ENCODE peak calls at places on chromosomes 6 and 20, in five cellular contexts. One of them, this sample, is unnamed.
A peak's percentile ranks its signal among the peaks of the same experiment; 100 is the strongest.

GRCh38 chr20:2688041-2688591 is 4.5 kb upstream of the EBF4 start:
- DNase-seq in tibial artery: peak; percentile 64
- DNase-seq in GM12865: peak; percentile 53
- DNase-seq in breast epithelium: no peak
- DNase-seq in adrenal gland: peak; percentile 56
- DNase-seq in this sample: peak; percentile 61

GRCh38 chr20:39897058-39897457 is 792.0 kb downstream of the MAFB start:
- DNase-seq in tibial artery: no peak
- DNase-seq in GM12865: no peak
- DNase-seq in breast epithelium: no peak
- DNase-seq in adrenal gland: no peak
- DNase-seq in this sample: no peak

GRCh38 chr20:12896180-12896579 is 112.6 kb upstream of the SPTLC3 start:
- DNase-seq in tibial artery: no peak
- DNase-seq in GM12865: no peak
- DNase-seq in breast epithelium: no peak
- DNase-seq in adrenal gland: no peak
- DNase-seq in this sample: no peak

GRCh38 chr6:11185204-11185842 is 47.1 kb downstream of the NEDD9 start:
- DNase-seq in tibial artery: no peak
- DNase-seq in GM12865: no peak
- DNase-seq in breast epithelium: no peak
- DNase-seq in adrenal gland: no peak
- DNase-seq in this sample: no peak

GRCh38 chr6:56486681-56487080 is 156.0 kb downstream of the DST start:
- DNase-seq in tibial artery: no peak
- DNase-seq in GM12865: no peak
- DNase-seq in breast epithelium: no peak
- DNase-seq in adrenal gland: no peak
- DNase-seq in this sample: no peak

GRCh38 chr6:6942826-6943225 is 164.9 kb upstream of the RREB1 start:
- DNase-seq in tibial artery: peak; percentile 70
- DNase-seq in GM12865: peak; percentile 24
- DNase-seq in breast epithelium: peak; percentile 49
- DNase-seq in adrenal gland: no peak
- DNase-seq in this sample: no peak

GRCh38 chr6:158061709-158062461 is 80.2 kb downstream of the SYNJ2 start:
- DNase-seq in tibial artery: no peak
- DNase-seq in GM12865: no peak
- DNase-seq in breast epithelium: no peak
- DNase-seq in adrenal gland: no peak
- DNase-seq in this sample: no peak

GRCh38 chr20:19022791-19023448 is 189.5 kb upstream of the SLC24A3 start:
- DNase-seq in tibial artery: no peak
- DNase-seq in GM12865: no peak
- DNase-seq in breast epithelium: no peak
- DNase-seq in adrenal gland: no peak
- DNase-seq in this sample: no peak

GRCh38 chr20:45968801-45969711 is 2.9 kb downstream of the ZNF335 start:
- DNase-seq in tibial artery: peak; percentile 37
- DNase-seq in GM12865: no peak
- DNase-seq in breast epithelium: no peak
- DNase-seq in adrenal gland: peak; percentile 39
- DNase-seq in this sample: no peak

GRCh38 chr6:161985911-161986310 is 712.0 kb upstream of the AGPAT4 start:
- DNase-seq in tibial artery: no peak
- DNase-seq in GM12865: no peak
- DNase-seq in breast epithelium: no peak
- DNase-seq in adrenal gland: no peak
- DNase-seq in this sample: no peak

GRCh38 chr6:39313526-39314272 is 520 bp downstream of the KCNK17 start:
- DNase-seq in tibial artery: no peak
- DNase-seq in GM12865: no peak
- DNase-seq in breast epithelium: no peak
- DNase-seq in adrenal gland: no peak
- DNase-seq in this sample: no peak

GRCh38 chr6:119182404-119182803 is 103.9 kb upstream of the FAM184A start:
- DNase-seq in tibial artery: no peak
- DNase-seq in GM12865: no peak
- DNase-seq in breast epithelium: no peak
- DNase-seq in adrenal gland: no peak
- DNase-seq in this sample: no peak

GRCh38 chr6:20182926-20183521 is 29.2 kb downstream of the MBOAT1 start:
- DNase-seq in tibial artery: no peak
- DNase-seq in GM12865: no peak
- DNase-seq in breast epithelium: peak; percentile 79
- DNase-seq in adrenal gland: peak; percentile 76
- DNase-seq in this sample: no peak

GRCh38 chr20:25439328-25439727 is 31.9 kb downstream of the GINS1 start:
- DNase-seq in tibial artery: no peak
- DNase-seq in GM12865: peak; percentile 5
- DNase-seq in breast epithelium: no peak
- DNase-seq in adrenal gland: no peak
- DNase-seq in this sample: no peak

GRCh38 chr6:7114744-7115451 is 7.1 kb downstream of the RREB1 start:
- DNase-seq in tibial artery: no peak
- DNase-seq in GM12865: no peak
- DNase-seq in breast epithelium: no peak
- DNase-seq in adrenal gland: no peak
- DNase-seq in this sample: no peak

GRCh38 chr6:157060440-157060949 is 262.8 kb downstream of the TMEM242 start:
- DNase-seq in tibial artery: no peak
- DNase-seq in GM12865: no peak
- DNase-seq in breast epithelium: no peak
- DNase-seq in adrenal gland: no peak
- DNase-seq in this sample: no peak

GRCh38 chr6:42313038-42313437 is 95.4 kb upstream of the MRPS10 start:
- DNase-seq in tibial artery: no peak
- DNase-seq in GM12865: no peak
- DNase-seq in breast epithelium: no peak
- DNase-seq in adrenal gland: peak; percentile 39
- DNase-seq in this sample: no peak

GRCh38 chr20:39785252-39785917 is 823.2 kb downstream of the DHX35 start:
- DNase-seq in tibial artery: no peak
- DNase-seq in GM12865: no peak
- DNase-seq in breast epithelium: no peak
- DNase-seq in adrenal gland: no peak
- DNase-seq in this sample: no peak

GRCh38 chr6:167470836-167471547 is 146.1 kb downstream of the TTLL2 start:
- DNase-seq in tibial artery: no peak
- DNase-seq in GM12865: no peak
- DNase-seq in breast epithelium: no peak
- DNase-seq in adrenal gland: no peak
- DNase-seq in this sample: no peak

GRCh38 chr20:9672027-9672426 is 157.6 kb downstream of the LAMP5 start:
- DNase-seq in tibial artery: no peak
- DNase-seq in GM12865: no peak
- DNase-seq in breast epithelium: no peak
- DNase-seq in adrenal gland: no peak
- DNase-seq in this sample: no peak

GRCh38 chr20:49276895-49277785 is 717 bp downstream of the ZNFX1 start:
- DNase-seq in tibial artery: peak; percentile 77
- DNase-seq in GM12865: peak; percentile 67
- DNase-seq in breast epithelium: peak; percentile 30
- DNase-seq in adrenal gland: peak; percentile 59
- DNase-seq in this sample: no peak

GRCh38 chr20:2133318-2134183 is 31.9 kb downstream of the STK35 start:
- DNase-seq in tibial artery: no peak
- DNase-seq in GM12865: no peak
- DNase-seq in breast epithelium: no peak
- DNase-seq in adrenal gland: peak; percentile 67
- DNase-seq in this sample: no peak

GRCh38 chr6:14452567-14453527 is 335.3 kb downstream of the CD83 start:
- DNase-seq in tibial artery: no peak
- DNase-seq in GM12865: no peak
- DNase-seq in breast epithelium: no peak
- DNase-seq in adrenal gland: no peak
- DNase-seq in this sample: no peak

GRCh38 chr20:18288748-18289705 is 700 bp downstream of the ZNF133 start:
- DNase-seq in tibial artery: no peak
- DNase-seq in GM12865: peak; percentile 30
- DNase-seq in breast epithelium: peak; percentile 22
- DNase-seq in adrenal gland: peak; percentile 33
- DNase-seq in this sample: no peak

GRCh38 chr6:105215506-105215905 is 35.7 kb upstream of the POPDC3 start:
- DNase-seq in tibial artery: no peak
- DNase-seq in GM12865: no peak
- DNase-seq in breast epithelium: no peak
- DNase-seq in adrenal gland: no peak
- DNase-seq in this sample: no peak

GRCh38 chr6:17877196-17877889 is 110.1 kb downstream of the KIF13A start:
- DNase-seq in tibial artery: no peak
- DNase-seq in GM12865: no peak
- DNase-seq in breast epithelium: no peak
- DNase-seq in adrenal gland: no peak
- DNase-seq in this sample: no peak

GRCh38 chr6:112222111-112222726 is 32.1 kb downstream of the LAMA4 start:
- DNase-seq in tibial artery: no peak
- DNase-seq in GM12865: no peak
- DNase-seq in breast epithelium: no peak
- DNase-seq in adrenal gland: no peak
- DNase-seq in this sample: no peak

GRCh38 chr20:42531675-42531985 is 658.1 kb downstream of the PTPRT start:
- DNase-seq in tibial artery: no peak
- DNase-seq in GM12865: peak; percentile 1
- DNase-seq in breast epithelium: no peak
- DNase-seq in adrenal gland: no peak
- DNase-seq in this sample: no peak

GRCh38 chr6:19759117-19759880 is 77.9 kb upstream of the ID4 start:
- DNase-seq in tibial artery: no peak
- DNase-seq in GM12865: no peak
- DNase-seq in breast epithelium: no peak
- DNase-seq in adrenal gland: no peak
- DNase-seq in this sample: no peak

GRCh38 chr6:106103728-106104109 is 17.6 kb downstream of the PRDM1 start:
- DNase-seq in tibial artery: no peak
- DNase-seq in GM12865: peak; percentile 82
- DNase-seq in breast epithelium: peak; percentile 68
- DNase-seq in adrenal gland: no peak
- DNase-seq in this sample: no peak

GRCh38 chr20:40232288-40232687 is 456.7 kb downstream of the MAFB start:
- DNase-seq in tibial artery: no peak
- DNase-seq in GM12865: no peak
- DNase-seq in breast epithelium: no peak
- DNase-seq in adrenal gland: no peak
- DNase-seq in this sample: no peak

GRCh38 chr6:134065706-134066105 is 13.3 kb upstream of the SLC2A12 start:
- DNase-seq in tibial artery: no peak
- DNase-seq in GM12865: peak; percentile 41
- DNase-seq in breast epithelium: no peak
- DNase-seq in adrenal gland: no peak
- DNase-seq in this sample: no peak
- TF ChIP-seq CTCF in tibial artery: no peak
- TF ChIP-seq CTCF in GM12865: peak; percentile 55
- TF ChIP-seq CTCF in breast epithelium: no peak
- TF ChIP-seq CTCF in adrenal gland: no peak
- TF ChIP-seq CTCF in this sample: peak; percentile 70

GRCh38 chr6:81938991-81939773 is 186.7 kb upstream of the TENT5A start:
- DNase-seq in tibial artery: no peak
- DNase-seq in GM12865: no peak
- DNase-seq in breast epithelium: no peak
- DNase-seq in adrenal gland: no peak
- DNase-seq in this sample: no peak

GRCh38 chr6:81939774-81940165 is 187.3 kb upstream of the TENT5A start:
- DNase-seq in tibial artery: no peak
- DNase-seq in GM12865: no peak
- DNase-seq in breast epithelium: no peak
- DNase-seq in adrenal gland: no peak
- DNase-seq in this sample: no peak

GRCh38 chr6:81937296-81937937 is 184.9 kb upstream of the TENT5A start:
- DNase-seq in tibial artery: no peak
- DNase-seq in GM12865: no peak
- DNase-seq in breast epithelium: no peak
- DNase-seq in adrenal gland: no peak
- DNase-seq in this sample: no peak

GRCh38 chr6:81940451-81940850 is 188.0 kb upstream of the TENT5A start:
- DNase-seq in tibial artery: no peak
- DNase-seq in GM12865: no peak
- DNase-seq in breast epithelium: no peak
- DNase-seq in adrenal gland: no peak
- DNase-seq in this sample: no peak

GRCh38 chr6:81938014-81938761 is 185.7 kb upstream of the TENT5A start:
- DNase-seq in tibial artery: no peak
- DNase-seq in GM12865: peak; percentile 17
- DNase-seq in breast epithelium: no peak
- DNase-seq in adrenal gland: peak; percentile 22
- DNase-seq in this sample: no peak
- H3K4me3 ChIP-seq in tibial artery: no peak overlapping the region
- H3K4me3 ChIP-seq in GM12865: no peak overlapping the region
- H3K4me3 ChIP-seq in breast epithelium: no peak overlapping the region
- H3K4me3 ChIP-seq in adrenal gland: no peak overlapping the region
- H3K4me3 ChIP-seq in this sample: no peak overlapping the region

GRCh38 chr20:47506850-47507249 is 5.2 kb downstream of the NCOA3 start:
- DNase-seq in tibial artery: no peak
- DNase-seq in GM12865: no peak
- DNase-seq in breast epithelium: no peak
- DNase-seq in adrenal gland: no peak
- DNase-seq in this sample: no peak

GRCh38 chr20:47509104-47509661 is 7.5 kb downstream of the NCOA3 start:
- DNase-seq in tibial artery: no peak
- DNase-seq in GM12865: no peak
- DNase-seq in breast epithelium: no peak
- DNase-seq in adrenal gland: no peak
- DNase-seq in this sample: no peak

GRCh38 chr20:47509685-47510084 is 8.0 kb downstream of the NCOA3 start:
- DNase-seq in tibial artery: no peak
- DNase-seq in GM12865: no peak
- DNase-seq in breast epithelium: no peak
- DNase-seq in adrenal gland: no peak
- DNase-seq in this sample: no peak

GRCh38 chr20:47506335-47506734 is 4.6 kb downstream of the NCOA3 start:
- DNase-seq in tibial artery: no peak
- DNase-seq in GM12865: no peak
- DNase-seq in breast epithelium: no peak
- DNase-seq in adrenal gland: no peak
- DNase-seq in this sample: no peak

DNA sequence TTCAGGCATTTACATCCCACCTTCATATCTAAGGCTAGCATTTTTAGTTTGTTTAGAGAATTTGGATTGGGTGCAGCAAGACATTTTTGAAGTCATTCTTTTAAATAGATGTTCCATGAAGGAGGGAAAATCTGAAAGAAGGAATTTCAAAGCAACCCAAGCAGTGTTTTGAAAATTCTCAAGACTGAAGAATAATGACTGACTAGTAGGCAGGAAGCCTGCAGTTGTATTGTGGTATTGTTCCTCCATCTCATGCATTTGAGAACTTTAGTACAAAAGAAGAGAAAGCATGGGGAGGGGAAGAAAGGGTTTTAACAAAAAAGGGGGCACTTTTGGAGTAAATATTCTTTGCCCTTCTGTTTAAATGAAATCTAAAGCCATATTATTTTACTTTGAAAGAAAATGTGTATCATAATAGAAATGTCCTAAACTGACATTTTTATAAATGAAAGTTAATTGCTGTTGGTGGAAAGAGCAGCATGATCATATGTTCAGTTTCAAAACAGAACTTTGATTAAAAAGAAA is 6.6 kb downstream of the NCOA3 start:
- DNase-seq in tibial artery: no peak
- DNase-seq in GM12865: no peak
- DNase-seq in breast epithelium: no peak
- DNase-seq in adrenal gland: no peak
- DNase-seq in this sample: no peak
- TF ChIP-seq CTCF in tibial artery: no peak
- TF ChIP-seq CTCF in GM12865: no peak
- TF ChIP-seq CTCF in breast epithelium: no peak
- TF ChIP-seq CTCF in adrenal gland: no peak
- TF ChIP-seq CTCF in this sample: no peak

GRCh38 chr6:125104425-125104824 is 49.1 kb upstream of the TPD52L1 start:
- DNase-seq in tibial artery: no peak
- DNase-seq in GM12865: no peak
- DNase-seq in breast epithelium: no peak
- DNase-seq in adrenal gland: no peak
- DNase-seq in this sample: no peak
- H3K4me3 ChIP-seq in tibial artery: no peak overlapping the region
- H3K4me3 ChIP-seq in GM12865: no peak overlapping the region
- H3K4me3 ChIP-seq in breast epithelium: no peak overlapping the region
- H3K4me3 ChIP-seq in adrenal gland: no peak overlapping the region
- H3K4me3 ChIP-seq in this sample: no peak overlapping the region

This sample was measured in BE2C.